ENCODE peak calls at places on chromosome 1, in six cellular contexts. One of them, this sample, is unnamed.

GRCh38 chr1:62908168-62908567 is 124.2 kb downstream of the ATG4C start:
- DNase-seq in H1: no peak
- DNase-seq in GM12878: no peak
- DNase-seq in endothelial cell of umbilical vein: no peak
- DNase-seq in HepG2: no peak
- DNase-seq in K562: no peak
- DNase-seq in this sample: no peak

GRCh38 chr1:211677659-211678058 is 2.2 kb upstream of the NEK2 start:
- DNase-seq in H1: no peak
- DNase-seq in endothelial cell of umbilical vein: no peak
- DNase-seq in GM12878: no peak
- DNase-seq in K562: no peak
- DNase-seq in HepG2: no peak
- DNase-seq in this sample: no peak

GRCh38 chr1:178283409-178283808 is 189.5 kb downstream of the RASAL2 start:
- DNase-seq in endothelial cell of umbilical vein: no peak
- DNase-seq in K562: no peak
- DNase-seq in GM12878: no peak
- DNase-seq in H1: peak
- DNase-seq in HepG2: no peak
- DNase-seq in this sample: no peak

GRCh38 chr1:76826072-76826827 is 41.0 kb upstream of the ST6GALNAC5 start:
- DNase-seq in K562: no peak
- DNase-seq in endothelial cell of umbilical vein: no peak
- DNase-seq in H1: no peak
- DNase-seq in GM12878: no peak
- DNase-seq in HepG2: no peak
- DNase-seq in this sample: no peak

GRCh38 chr1:5451671-5452070 is 540.6 kb downstream of the NPHP4 start:
- DNase-seq in GM12878: no peak
- DNase-seq in H1: no peak
- DNase-seq in endothelial cell of umbilical vein: no peak
- DNase-seq in K562: peak
- DNase-seq in HepG2: no peak
- DNase-seq in this sample: no peak

GRCh38 chr1:162557536-162557935 is 4.0 kb upstream of the UAP1 start:
- DNase-seq in H1: no peak
- DNase-seq in endothelial cell of umbilical vein: no peak
- DNase-seq in GM12878: no peak
- DNase-seq in HepG2: no peak
- DNase-seq in K562: no peak
- DNase-seq in this sample: no peak

GRCh38 chr1:214552174-214552608 is 789 bp upstream of the PTPN14 start:
- DNase-seq in H1: peak
- DNase-seq in HepG2: peak
- DNase-seq in K562: no peak
- DNase-seq in endothelial cell of umbilical vein: peak
- DNase-seq in GM12878: no peak
- DNase-seq in this sample: peak

GRCh38 chr1:160776178-160776577 is 19.8 kb upstream of the LY9 start:
- DNase-seq in HepG2: no peak
- DNase-seq in endothelial cell of umbilical vein: no peak
- DNase-seq in H1: no peak
- DNase-seq in K562: no peak
- DNase-seq in GM12878: no peak
- DNase-seq in this sample: no peak

DNA sequence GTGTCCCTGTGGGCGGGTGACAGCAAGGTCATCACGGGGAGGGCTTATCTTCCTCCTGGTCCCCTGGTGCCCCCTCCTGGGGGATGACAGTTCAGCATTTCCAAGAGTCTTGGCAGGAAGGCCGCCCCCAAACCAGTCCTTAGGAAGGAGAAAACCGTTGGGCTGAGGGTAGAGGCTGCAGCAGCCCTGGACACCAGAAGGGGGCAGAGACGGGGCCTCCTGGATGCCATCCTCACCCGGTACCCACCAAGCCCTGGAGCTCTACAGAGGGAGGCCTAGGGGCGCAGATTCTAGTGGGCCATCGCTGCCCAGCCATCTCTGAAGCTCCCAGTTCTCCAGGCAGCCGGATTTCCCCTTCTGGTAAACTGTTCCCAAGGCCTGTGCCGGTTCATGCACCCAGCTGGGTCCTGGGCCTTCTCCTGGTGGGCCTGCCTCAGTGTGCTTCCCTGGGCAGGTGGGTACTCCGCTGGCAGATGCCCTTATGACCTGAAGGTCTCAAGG is 14.8 kb upstream of the ZNF669 start:
- DNase-seq in K562: peak
- DNase-seq in endothelial cell of umbilical vein: no peak
- DNase-seq in H1: peak
- DNase-seq in GM12878: no peak
- DNase-seq in HepG2: peak
- DNase-seq in this sample: peak
- TF ChIP-seq EZH2 in K562: no peak
- TF ChIP-seq EZH2 in endothelial cell of umbilical vein: no peak
- TF ChIP-seq EZH2 in H1: no peak
- TF ChIP-seq EZH2 in GM12878: no peak
- TF ChIP-seq EZH2 in HepG2: no peak
- TF ChIP-seq EZH2 in this sample: no peak

GRCh38 chr1:175749075-175749474 is 5.7 kb upstream of the TNR start:
- DNase-seq in endothelial cell of umbilical vein: no peak
- DNase-seq in H1: no peak
- DNase-seq in K562: no peak
- DNase-seq in HepG2: no peak
- DNase-seq in GM12878: no peak
- DNase-seq in this sample: no peak
- TF ChIP-seq MAX in endothelial cell of umbilical vein: no peak
- TF ChIP-seq MAX in H1: no peak
- TF ChIP-seq MAX in K562: no peak
- TF ChIP-seq MAX in HepG2: no peak
- TF ChIP-seq MAX in GM12878: no peak
- TF ChIP-seq MAX in this sample: no peak

GRCh38 chr1:237042467-237042891 is 495 bp downstream of the RYR2 start:
- DNase-seq in K562: no peak
- DNase-seq in H1: no peak
- DNase-seq in GM12878: no peak
- DNase-seq in endothelial cell of umbilical vein: no peak
- DNase-seq in HepG2: no peak
- DNase-seq in this sample: no peak
- TF ChIP-seq EZH2 in K562: no peak
- TF ChIP-seq EZH2 in H1: peak
- TF ChIP-seq EZH2 in GM12878: no peak
- TF ChIP-seq EZH2 in endothelial cell of umbilical vein: no peak
- TF ChIP-seq EZH2 in HepG2: no peak
- TF ChIP-seq EZH2 in this sample: no peak

DNA sequence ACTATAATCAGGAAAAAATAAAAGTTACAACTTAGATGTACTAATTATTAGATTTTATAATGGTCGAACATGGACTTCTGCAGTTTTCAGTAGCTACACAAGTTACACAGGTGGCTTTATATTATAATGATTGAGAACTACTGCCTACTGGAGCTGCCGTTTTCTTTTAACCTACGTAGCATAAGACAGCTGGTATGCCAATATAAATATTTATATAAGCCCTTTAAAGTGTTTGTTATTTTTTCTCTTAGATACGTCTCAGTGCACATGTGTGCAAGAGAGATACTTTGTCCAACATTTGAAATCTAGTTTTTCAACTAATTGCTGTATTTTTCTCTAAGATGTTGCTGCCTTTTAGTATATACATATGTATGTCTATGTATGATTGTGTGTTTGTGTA is 42.4 kb downstream of the PDC start:
- DNase-seq in K562: no peak
- DNase-seq in GM12878: no peak
- DNase-seq in HepG2: no peak
- DNase-seq in H1: no peak
- DNase-seq in endothelial cell of umbilical vein: peak
- DNase-seq in this sample: no peak
- TF ChIP-seq MAX in K562: no peak
- TF ChIP-seq MAX in GM12878: no peak
- TF ChIP-seq MAX in HepG2: no peak
- TF ChIP-seq MAX in H1: no peak
- TF ChIP-seq MAX in endothelial cell of umbilical vein: no peak
- TF ChIP-seq MAX in this sample: no peak

DNA sequence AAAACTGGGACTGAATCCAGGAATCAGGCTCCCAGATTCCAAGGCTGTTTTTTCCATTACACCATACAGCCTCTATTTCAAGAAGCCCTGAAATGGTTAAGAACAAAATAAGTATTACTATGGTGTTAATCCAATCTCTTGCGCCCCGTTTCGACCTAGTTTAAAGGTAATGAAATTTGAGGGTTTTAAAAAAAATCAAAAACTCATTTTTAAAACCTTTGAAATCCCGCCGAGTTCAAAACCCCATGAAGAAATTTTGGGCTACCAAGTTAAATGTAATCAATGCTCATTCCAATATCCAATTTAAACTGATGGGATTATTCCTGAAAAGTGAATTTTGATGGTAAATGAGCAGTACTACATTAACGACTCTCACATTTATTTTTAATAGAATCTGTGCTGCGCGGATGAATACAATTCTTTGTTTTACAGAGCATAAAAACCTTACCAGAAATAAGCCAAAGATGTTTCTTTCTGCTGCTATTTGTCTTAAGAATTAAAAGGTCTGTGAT is 767 bp upstream of the EGLN1 start:
- DNase-seq in H1: no peak
- DNase-seq in GM12878: no peak
- DNase-seq in K562: no peak
- DNase-seq in HepG2: no peak
- DNase-seq in endothelial cell of umbilical vein: no peak
- DNase-seq in this sample: no peak
- TF ChIP-seq EZH2 in H1: no peak
- TF ChIP-seq EZH2 in GM12878: no peak
- TF ChIP-seq EZH2 in K562: no peak
- TF ChIP-seq EZH2 in HepG2: no peak
- TF ChIP-seq EZH2 in endothelial cell of umbilical vein: no peak
- TF ChIP-seq EZH2 in this sample: no peak

DNA sequence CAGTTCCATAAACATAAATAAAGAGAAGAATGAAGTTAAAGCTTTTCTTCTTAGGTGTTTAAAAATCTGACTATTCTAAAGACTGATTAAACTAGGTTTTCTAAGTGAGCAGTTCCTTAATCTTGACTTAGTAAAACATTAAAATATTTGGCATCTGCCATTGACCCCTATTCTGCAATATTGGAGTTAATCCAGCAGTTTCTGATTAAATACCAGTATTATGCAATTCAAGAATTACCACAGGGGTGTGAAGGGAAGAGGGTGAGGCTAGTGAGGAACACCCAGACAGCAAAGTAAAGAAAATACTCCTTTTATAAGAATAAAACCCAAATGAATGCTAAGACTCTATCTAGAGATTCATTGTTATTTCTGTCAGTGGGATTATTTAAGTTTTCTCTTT is 40.9 kb downstream of the CLIC4 start:
- DNase-seq in H1: no peak
- DNase-seq in endothelial cell of umbilical vein: no peak
- DNase-seq in HepG2: no peak
- DNase-seq in GM12878: no peak
- DNase-seq in K562: no peak
- DNase-seq in this sample: no peak
- TF ChIP-seq MAX in H1: no peak
- TF ChIP-seq MAX in endothelial cell of umbilical vein: no peak
- TF ChIP-seq MAX in HepG2: no peak
- TF ChIP-seq MAX in GM12878: no peak
- TF ChIP-seq MAX in K562: no peak
- TF ChIP-seq MAX in this sample: no peak

GRCh38 chr1:228042508-228042907 is 35.7 kb downstream of the WNT3A start:
- DNase-seq in HepG2: no peak
- DNase-seq in GM12878: no peak
- DNase-seq in H1: no peak
- DNase-seq in K562: no peak
- DNase-seq in endothelial cell of umbilical vein: no peak
- DNase-seq in this sample: no peak
- TF ChIP-seq EZH2 in HepG2: no peak
- TF ChIP-seq EZH2 in GM12878: no peak
- TF ChIP-seq EZH2 in H1: no peak
- TF ChIP-seq EZH2 in K562: no peak
- TF ChIP-seq EZH2 in endothelial cell of umbilical vein: no peak
- TF ChIP-seq EZH2 in this sample: no peak

GRCh38 chr1:19344372-19344810 is 32.3 kb downstream of the SLC66A1 start:
- DNase-seq in endothelial cell of umbilical vein: peak
- DNase-seq in GM12878: no peak
- DNase-seq in K562: peak
- DNase-seq in H1: peak
- DNase-seq in HepG2: peak
- DNase-seq in this sample: no peak
- TF ChIP-seq MAX in endothelial cell of umbilical vein: no peak
- TF ChIP-seq MAX in GM12878: no peak
- TF ChIP-seq MAX in K562: peak
- TF ChIP-seq MAX in H1: peak
- TF ChIP-seq MAX in HepG2: no peak
- TF ChIP-seq MAX in this sample: no peak

DNA sequence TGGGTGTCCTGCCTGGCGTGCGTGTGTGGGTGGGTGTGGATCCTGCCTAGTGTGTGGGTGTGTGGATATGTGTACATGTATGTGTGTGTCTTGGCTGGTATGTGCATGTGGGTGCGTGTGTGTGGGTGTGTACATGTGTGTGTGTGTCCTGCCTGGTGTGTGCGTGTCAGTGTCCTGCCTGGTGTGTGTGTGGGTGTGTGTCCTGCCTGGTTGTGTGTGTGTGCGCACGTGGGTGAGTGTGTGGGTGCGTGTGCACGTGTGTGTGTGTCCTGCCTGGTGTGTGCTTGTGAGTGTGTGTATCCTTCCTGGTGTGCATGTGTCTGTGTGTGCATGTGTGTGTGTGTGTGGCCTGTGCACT is 60.1 kb downstream of the PRDM16 start:
- DNase-seq in H1: no peak
- DNase-seq in HepG2: no peak
- DNase-seq in K562: no peak
- DNase-seq in endothelial cell of umbilical vein: no peak
- DNase-seq in GM12878: no peak
- DNase-seq in this sample: no peak
- TF ChIP-seq EZH2 in H1: no peak
- TF ChIP-seq EZH2 in HepG2: no peak
- TF ChIP-seq EZH2 in K562: no peak
- TF ChIP-seq EZH2 in endothelial cell of umbilical vein: no peak
- TF ChIP-seq EZH2 in GM12878: no peak
- TF ChIP-seq EZH2 in this sample: no peak

DNA sequence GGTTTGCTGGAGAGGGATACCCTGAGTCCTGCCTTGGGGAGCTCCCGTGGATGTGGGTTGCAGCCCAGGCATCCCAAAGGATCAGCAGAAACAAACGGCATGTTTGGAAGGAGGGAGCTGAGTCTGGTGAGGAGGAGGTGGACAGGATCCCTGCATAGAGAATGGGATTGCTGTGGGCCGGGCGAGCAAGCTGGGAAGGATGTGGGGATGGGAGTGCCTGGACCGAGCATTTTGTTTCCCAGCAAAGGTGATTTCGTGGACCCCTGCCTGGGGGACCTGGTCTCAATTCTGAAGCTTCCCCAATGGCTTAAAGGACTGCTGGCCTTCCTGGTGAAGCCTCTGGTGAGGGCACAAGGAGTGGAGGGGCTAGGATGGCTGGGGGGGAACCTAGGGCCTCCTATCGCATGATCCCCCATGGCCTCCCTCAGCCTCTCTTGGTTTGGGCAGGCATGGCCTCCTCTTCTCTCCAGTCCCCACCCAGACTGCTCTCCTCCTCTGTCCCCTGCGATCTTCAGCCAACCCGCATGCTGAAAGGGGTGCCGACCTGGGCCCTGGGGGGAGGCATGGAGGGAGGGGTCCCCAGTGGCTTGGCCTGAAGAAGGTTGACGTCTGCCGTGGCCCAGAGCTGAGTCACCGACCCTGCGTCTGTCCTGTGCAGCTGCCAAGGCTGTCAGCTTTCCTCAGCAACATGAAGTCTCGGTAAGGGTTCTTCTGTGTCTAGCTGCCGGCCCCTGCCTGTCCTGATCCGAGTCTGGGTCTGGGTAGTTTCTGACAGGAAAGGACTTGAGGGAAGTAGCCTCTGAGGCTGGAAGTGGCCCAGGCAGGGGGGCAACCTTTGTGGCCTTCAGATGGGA is 16.3 kb downstream of the FAAH start:
- DNase-seq in HepG2: no peak
- DNase-seq in endothelial cell of umbilical vein: no peak
- DNase-seq in K562: no peak
- DNase-seq in H1: no peak
- DNase-seq in GM12878: no peak
- DNase-seq in this sample: no peak
- TF ChIP-seq MAX in HepG2: no peak
- TF ChIP-seq MAX in endothelial cell of umbilical vein: no peak
- TF ChIP-seq MAX in K562: no peak
- TF ChIP-seq MAX in H1: no peak
- TF ChIP-seq MAX in GM12878: no peak
- TF ChIP-seq MAX in this sample: no peak